ENCODE peak calls at places on chromosomes 1 and 21, in four cellular contexts. One of them, this sample, is unnamed.

GRCh38 chr1:193322218-193322617 is 135.8 kb upstream of the B3GALT2 start:
- DNase-seq in stimulated activated CD4-positive, alpha-beta T cell treated with anti-CD3 and anti-CD28 coated beads, Interleukin-2, amount 100 ng/mL, for 48 hours: no peak
- DNase-seq in amniotic stem cell: peak
- DNase-seq in iris pigment epithelial cell: peak
- DNase-seq in this sample: peak

GRCh38 chr1:169368406-169368769 is 393 bp downstream of the BLZF1 start:
- DNase-seq in stimulated activated CD4-positive, alpha-beta T cell treated with anti-CD3 and anti-CD28 coated beads, Interleukin-2, amount 100 ng/mL, for 48 hours: no peak
- DNase-seq in amniotic stem cell: no peak
- DNase-seq in iris pigment epithelial cell: peak
- DNase-seq in this sample: no peak

GRCh38 chr1:143497374-143497747 is 474.4 kb downstream of the FAM72C start:
- DNase-seq in stimulated activated CD4-positive, alpha-beta T cell treated with anti-CD3 and anti-CD28 coated beads, Interleukin-2, amount 100 ng/mL, for 48 hours: no peak
- DNase-seq in amniotic stem cell: no peak
- DNase-seq in iris pigment epithelial cell: no peak
- DNase-seq in this sample: no peak

GRCh38 chr1:6582370-6582769 is 2.6 kb downstream of the ZBTB48 start:
- DNase-seq in stimulated activated CD4-positive, alpha-beta T cell treated with anti-CD3 and anti-CD28 coated beads, Interleukin-2, amount 100 ng/mL, for 48 hours: no peak
- DNase-seq in amniotic stem cell: no peak
- DNase-seq in iris pigment epithelial cell: no peak
- DNase-seq in this sample: no peak

GRCh38 chr1:67493148-67493547 is 62.9 kb upstream of the SERBP1 start:
- DNase-seq in stimulated activated CD4-positive, alpha-beta T cell treated with anti-CD3 and anti-CD28 coated beads, Interleukin-2, amount 100 ng/mL, for 48 hours: no peak
- DNase-seq in amniotic stem cell: no peak
- DNase-seq in iris pigment epithelial cell: no peak
- DNase-seq in this sample: no peak

GRCh38 chr1:48236716-48237470 is 14.4 kb downstream of the SLC5A9 start:
- DNase-seq in stimulated activated CD4-positive, alpha-beta T cell treated with anti-CD3 and anti-CD28 coated beads, Interleukin-2, amount 100 ng/mL, for 48 hours: no peak
- DNase-seq in amniotic stem cell: no peak
- DNase-seq in iris pigment epithelial cell: peak
- DNase-seq in this sample: no peak

GRCh38 chr1:94927405-94928175 is 680 bp upstream of the CNN3 start:
- DNase-seq in stimulated activated CD4-positive, alpha-beta T cell treated with anti-CD3 and anti-CD28 coated beads, Interleukin-2, amount 100 ng/mL, for 48 hours: no peak
- DNase-seq in amniotic stem cell: no peak
- DNase-seq in iris pigment epithelial cell: no peak
- DNase-seq in this sample: no peak

GRCh38 chr1:113929750-113930498 is 800 bp downstream of the HIPK1 start:
- DNase-seq in stimulated activated CD4-positive, alpha-beta T cell treated with anti-CD3 and anti-CD28 coated beads, Interleukin-2, amount 100 ng/mL, for 48 hours: peak
- DNase-seq in amniotic stem cell: no peak
- DNase-seq in iris pigment epithelial cell: peak
- DNase-seq in this sample: no peak

GRCh38 chr21:33641339-33642026 is at the start of gene CRYZL1:
- DNase-seq in stimulated activated CD4-positive, alpha-beta T cell treated with anti-CD3 and anti-CD28 coated beads, Interleukin-2, amount 100 ng/mL, for 48 hours: peak
- DNase-seq in amniotic stem cell: peak
- DNase-seq in iris pigment epithelial cell: peak
- DNase-seq in this sample: peak

GRCh38 chr1:19426294-19427086 is 58.8 kb downstream of the CAPZB start:
- DNase-seq in stimulated activated CD4-positive, alpha-beta T cell treated with anti-CD3 and anti-CD28 coated beads, Interleukin-2, amount 100 ng/mL, for 48 hours: no peak
- DNase-seq in amniotic stem cell: no peak
- DNase-seq in iris pigment epithelial cell: no peak
- DNase-seq in this sample: no peak

GRCh38 chr1:245715291-245715701 is 560.5 kb downstream of the KIF26B start:
- DNase-seq in stimulated activated CD4-positive, alpha-beta T cell treated with anti-CD3 and anti-CD28 coated beads, Interleukin-2, amount 100 ng/mL, for 48 hours: no peak
- DNase-seq in amniotic stem cell: no peak
- DNase-seq in iris pigment epithelial cell: peak
- DNase-seq in this sample: no peak

GRCh38 chr1:107914144-107914543 is 50.8 kb downstream of the VAV3 start:
- DNase-seq in stimulated activated CD4-positive, alpha-beta T cell treated with anti-CD3 and anti-CD28 coated beads, Interleukin-2, amount 100 ng/mL, for 48 hours: no peak
- DNase-seq in amniotic stem cell: no peak
- DNase-seq in iris pigment epithelial cell: no peak
- DNase-seq in this sample: no peak

GRCh38 chr1:80054129-80054528 is 1047.6 kb upstream of the ADGRL4 start:
- DNase-seq in stimulated activated CD4-positive, alpha-beta T cell treated with anti-CD3 and anti-CD28 coated beads, Interleukin-2, amount 100 ng/mL, for 48 hours: no peak
- DNase-seq in amniotic stem cell: no peak
- DNase-seq in iris pigment epithelial cell: peak
- DNase-seq in this sample: no peak

GRCh38 chr1:172394167-172394751 is 26.2 kb upstream of the C1orf105 start:
- DNase-seq in stimulated activated CD4-positive, alpha-beta T cell treated with anti-CD3 and anti-CD28 coated beads, Interleukin-2, amount 100 ng/mL, for 48 hours: peak
- DNase-seq in amniotic stem cell: no peak
- DNase-seq in iris pigment epithelial cell: peak
- DNase-seq in this sample: no peak

GRCh38 chr1:203906932-203907331 is 45.5 kb downstream of the SNRPE start:
- DNase-seq in stimulated activated CD4-positive, alpha-beta T cell treated with anti-CD3 and anti-CD28 coated beads, Interleukin-2, amount 100 ng/mL, for 48 hours: no peak
- DNase-seq in amniotic stem cell: peak
- DNase-seq in iris pigment epithelial cell: peak
- DNase-seq in this sample: peak

GRCh38 chr1:154719586-154720327 is 111.8 kb upstream of the ADAR start:
- DNase-seq in stimulated activated CD4-positive, alpha-beta T cell treated with anti-CD3 and anti-CD28 coated beads, Interleukin-2, amount 100 ng/mL, for 48 hours: no peak
- DNase-seq in amniotic stem cell: no peak
- DNase-seq in iris pigment epithelial cell: no peak
- DNase-seq in this sample: no peak

GRCh38 chr1:71351438-71351837 is 270.6 kb upstream of the ZRANB2 start:
- DNase-seq in stimulated activated CD4-positive, alpha-beta T cell treated with anti-CD3 and anti-CD28 coated beads, Interleukin-2, amount 100 ng/mL, for 48 hours: no peak
- DNase-seq in amniotic stem cell: peak
- DNase-seq in iris pigment epithelial cell: peak
- DNase-seq in this sample: peak

GRCh38 chr1:116825400-116825734 is 71.1 kb downstream of the CD2 start:
- DNase-seq in stimulated activated CD4-positive, alpha-beta T cell treated with anti-CD3 and anti-CD28 coated beads, Interleukin-2, amount 100 ng/mL, for 48 hours: no peak
- DNase-seq in amniotic stem cell: no peak
- DNase-seq in iris pigment epithelial cell: no peak
- DNase-seq in this sample: no peak

GRCh38 chr1:42176902-42177519 is 12.5 kb upstream of the GUCA2A start:
- DNase-seq in stimulated activated CD4-positive, alpha-beta T cell treated with anti-CD3 and anti-CD28 coated beads, Interleukin-2, amount 100 ng/mL, for 48 hours: no peak
- DNase-seq in amniotic stem cell: no peak
- DNase-seq in iris pigment epithelial cell: peak
- DNase-seq in this sample: no peak